ENCODE peak calls at places on chromosomes 16 and 17, in nine cellular contexts. S, V, A, I, T, M, E, P and B are unnamed samples.
A peak's percentile ranks its signal among the peaks of the same experiment; 100 is the strongest.

GRCh38 chr17:70810609-70811008 is 641.3 kb downstream of the KCNJ2 start:
- DNase-seq in S (no peak), V (no peak), A (no peak), I (no peak), T (no peak), M (no peak), E (no peak), P (peak; percentile 5), B (no peak)

GRCh38 chr17:8473451-8474192 is 37.9 kb downstream of the NDEL1 start:
- DNase-seq in S (no peak), V (no peak), A (no peak), I (no peak), T (no peak), M (no peak), E (no peak), P (no peak), B (no peak)

GRCh38 chr17:49577651-49577935 is 1.9 kb downstream of the NXPH3 start:
- DNase-seq in S (no peak), V (no peak), A (no peak), I (no peak), T (no peak), M (no peak), E (no peak), P (no peak), B (no peak)

GRCh38 chr16:30659507-30660423 is 1.5 kb downstream of the FBRS start:
- DNase-seq in S (peak; percentile 45), V (no peak), A (peak; percentile 58), I (no peak), T (peak; percentile 40), M (no peak), E (peak; percentile 84), P (peak; percentile 27), B (peak; percentile 54)

GRCh38 chr17:36182176-36183000 is 6.0 kb upstream of the TBC1D3B start:
- DNase-seq in S (no peak), V (peak; percentile 44), A (no peak), I (no peak), T (no peak), M (no peak), E (no peak), P (peak; percentile 6), B (no peak)

GRCh38 chr17:72588961-72589360 is 468.1 kb downstream of the SOX9 start:
- DNase-seq in S (no peak), V (no peak), A (peak; percentile 7), I (peak; percentile 84), T (no peak), M (no peak), E (no peak), P (peak; percentile 48), B (no peak)

GRCh38 chr16:68668266-68668665 is 23.2 kb downstream of the CDH3 start:
- DNase-seq in S (no peak), V (no peak), A (peak; percentile 60), I (no peak), T (no peak), M (no peak), E (no peak), P (peak; percentile 83), B (no peak)

GRCh38 chr17:58605986-58606385 is 85.9 kb downstream of the TEX14 start:
- DNase-seq in S (no peak), V (no peak), A (no peak), I (no peak), T (no peak), M (no peak), E (no peak), P (no peak), B (no peak)

GRCh38 chr17:1347681-1348318 is 52.2 kb downstream of the YWHAE start:
- DNase-seq in S (no peak), V (no peak), A (no peak), I (peak; percentile 47), T (no peak), M (peak; percentile 26), E (no peak), P (no peak), B (no peak)

GRCh38 chr16:89442990-89443726 is 47.2 kb downstream of the ANKRD11 start:
- DNase-seq in S (no peak), V (no peak), A (peak; percentile 35), I (peak; percentile 71), T (no peak), M (peak; percentile 31), E (no peak), P (peak; percentile 79), B (no peak)

GRCh38 chr16:1712791-1713261 is 6.8 kb downstream of the MAPK8IP3 start:
- DNase-seq in S (no peak), V (no peak), A (no peak), I (no peak), T (no peak), M (no peak), E (peak; percentile 50), P (peak; percentile 32), B (peak; percentile 43)

GRCh38 chr17:1058423-1059130 is 61.6 kb downstream of the TIMM22 start:
- DNase-seq in S (no peak), V (peak; percentile 58), A (peak; percentile 73), I (peak; percentile 71), T (no peak), M (no peak), E (peak; percentile 82), P (peak; percentile 40), B (peak; percentile 35)

GRCh38 chr17:33981713-33982601 is 273.1 kb upstream of the CCL2 start:
- DNase-seq in S (no peak), V (no peak), A (no peak), I (no peak), T (no peak), M (no peak), E (no peak), P (no peak), B (no peak)

GRCh38 chr17:72097144-72097543 is 23.7 kb upstream of the SOX9 start:
- DNase-seq in S (no peak), V (no peak), A (no peak), I (no peak), T (no peak), M (no peak), E (no peak), P (no peak), B (no peak)